ENCODE peak calls at places on chromosome 11, in eight cellular contexts. O is CD4-positive, CD25-positive, alpha-beta regulatory T cell; D is Right ventricle myocardium superior; R is stimulated activated CD8-positive, alpha-beta memory T cell treated with anti-CD3 and anti-CD28 coated beads, Interleukin-7, amount 100 ng/mL, for 24 hours; N is astrocyte of the cerebellum; Z is left lung; P is D341Med; G is A172. E is an unnamed sample.

GRCh38 chr11:92550411-92550810 is 325.8 kb downstream of the FAT3 start:
- DNase-seq in P (no peak), D (no peak), G (no peak), O (no peak), Z (no peak), R (no peak), N (no peak), E (no peak)

GRCh38 chr11:79087238-79087956 is 353.4 kb downstream of the TENM4 start:
- DNase-seq in G (peak), Z (no peak), O (no peak), N (peak), P (no peak), R (no peak), D (no peak), E (peak)

GRCh38 chr11:2319791-2320481 is 18.1 kb downstream of the TSPAN32 start:
- DNase-seq in O (no peak), G (no peak), Z (no peak), P (peak), N (no peak), D (peak), R (no peak), E (no peak)

GRCh38 chr11:35887737-35888136 is 56.1 kb upstream of the LDLRAD3 start:
- DNase-seq in D (no peak), R (no peak), Z (no peak), O (no peak), P (no peak), N (no peak), G (no peak), E (peak)

GRCh38 chr11:32071811-32072210 is 19.1 kb upstream of the RCN1 start:
- DNase-seq in G (peak), P (no peak), Z (no peak), N (peak), D (no peak), O (no peak), R (no peak), E (peak)

GRCh38 chr11:47186076-47186936 is at the start of gene PACSIN3:
- DNase-seq in D (peak), R (peak), Z (no peak), N (no peak), P (peak), O (peak), G (no peak), E (peak)

GRCh38 chr11:118295834-118296454 is 8.6 kb upstream of the CD3E start:
- DNase-seq in P (no peak), R (no peak), O (peak), Z (no peak), D (no peak), G (peak), N (no peak), E (peak)

GRCh38 chr11:72869845-72870244 is 55.6 kb downstream of the ATG16L2 start:
- DNase-seq in Z (no peak), P (no peak), R (no peak), G (no peak), D (no peak), O (no peak), N (no peak), E (no peak)

GRCh38 chr11:96335389-96335788 is 7.6 kb downstream of the MAML2 start:
- DNase-seq in D (no peak), R (no peak), O (no peak), Z (no peak), P (no peak), N (no peak), G (no peak), E (no peak)

GRCh38 chr11:86802601-86803051 is 2.3 kb downstream of the PRSS23 start:
- DNase-seq in R (no peak), N (peak), O (no peak), G (peak), D (no peak), P (peak), Z (no peak), E (peak)

GRCh38 chr11:35347921-35348331 is 71.4 kb downstream of the SLC1A2 start:
- DNase-seq in P (no peak), N (peak), R (no peak), O (no peak), D (peak), G (no peak), Z (no peak), E (peak)

E was measured in epithelial cell of esophagus.